ENCODE peak calls at places on chromosome 13, in four cellular contexts. E, Z, Q and B are unnamed samples.

GRCh38 chr13:24161010-24161775 is 673 bp downstream of the SPATA13 start:
- DNase-seq in E (peak; percentile 15), Z (peak; percentile 37), Q (no peak), B (no peak)

GRCh38 chr13:101970339-101970738 is 431.5 kb downstream of the FGF14 start:
- DNase-seq in E (no peak), Z (no peak), Q (no peak), B (no peak)

GRCh38 chr13:100173203-100173602 is 84.3 kb downstream of the PCCA start:
- DNase-seq in E (no peak), Z (no peak), Q (no peak), B (no peak)

GRCh38 chr13:50141660-50142010 is 126.4 kb downstream of the KCNRG start:
- DNase-seq in E (no peak), Z (no peak), Q (no peak), B (no peak)

GRCh38 chr13:63842102-63842501 is 2426.5 kb upstream of the PCDH20 start:
- DNase-seq in E (no peak), Z (no peak), Q (no peak), B (no peak)

GRCh38 chr13:93577105-93577504 is 350.5 kb downstream of the GPC6 start:
- DNase-seq in E (no peak), Z (no peak), Q (no peak), B (no peak)

GRCh38 chr13:98307392-98307743 is 130.3 kb upstream of the RNF113B start:
- DNase-seq in E (no peak), Z (no peak), Q (no peak), B (no peak)

GRCh38 chr13:34338102-34338501 is 520.2 kb downstream of the RFC3 start:
- DNase-seq in E (no peak), Z (no peak), Q (no peak), B (no peak)

GRCh38 chr13:103523853-103524252 is 457.6 kb upstream of the SLC10A2 start:
- DNase-seq in E (no peak), Z (no peak), Q (no peak), B (no peak)

GRCh38 chr13:93108111-93108581 is 118.5 kb upstream of the GPC6 start:
- DNase-seq in E (peak; percentile 53), Z (peak; percentile 20), Q (no peak), B (no peak)

GRCh38 chr13:98368019-98368418 is 190.9 kb upstream of the RNF113B start:
- DNase-seq in E (no peak), Z (peak; percentile 65), Q (no peak), B (no peak)

GRCh38 chr13:32378012-32378411 is 49.9 kb downstream of the N4BP2L1 start:
- DNase-seq in E (no peak), Z (peak; percentile 14), Q (no peak), B (no peak)

GRCh38 chr13:43357435-43358065 is 334.2 kb downstream of the DNAJC15 start:
- DNase-seq in E (no peak), Z (no peak), Q (no peak), B (no peak)

GRCh38 chr13:43354147-43354945 is 331.0 kb downstream of the DNAJC15 start:
- DNase-seq in E (no peak), Z (no peak), Q (no peak), B (no peak)

GRCh38 chr13:43359536-43359935 is 336.1 kb downstream of the DNAJC15 start:
- DNase-seq in E (no peak), Z (no peak), Q (no peak), B (no peak)

GRCh38 chr13:43356566-43356965 is 333.2 kb downstream of the DNAJC15 start:
- DNase-seq in E (no peak), Z (no peak), Q (no peak), B (no peak)

GRCh38 chr13:43355774-43356173 is 332.4 kb downstream of the DNAJC15 start:
- DNase-seq in E (no peak), Z (no peak), Q (no peak), B (no peak)
- TF ChIP-seq CTCF in E (no peak), Z (no peak), Q (no peak), B (no peak)

GRCh38 chr13:45626731-45627374 is 11.3 kb upstream of the ERICH6B start:
- DNase-seq in E (no peak), Z (no peak), Q (no peak), B (no peak)

GRCh38 chr13:45628094-45628493 is 12.6 kb upstream of the ERICH6B start:
- DNase-seq in E (no peak), Z (no peak), Q (no peak), B (no peak)

GRCh38 chr13:45621950-45622349 is 6.4 kb upstream of the ERICH6B start:
- DNase-seq in E (no peak), Z (no peak), Q (no peak), B (no peak)

GRCh38 chr13:45627656-45628055 is 12.1 kb upstream of the ERICH6B start:
- DNase-seq in E (no peak), Z (no peak), Q (no peak), B (no peak)

DNA sequence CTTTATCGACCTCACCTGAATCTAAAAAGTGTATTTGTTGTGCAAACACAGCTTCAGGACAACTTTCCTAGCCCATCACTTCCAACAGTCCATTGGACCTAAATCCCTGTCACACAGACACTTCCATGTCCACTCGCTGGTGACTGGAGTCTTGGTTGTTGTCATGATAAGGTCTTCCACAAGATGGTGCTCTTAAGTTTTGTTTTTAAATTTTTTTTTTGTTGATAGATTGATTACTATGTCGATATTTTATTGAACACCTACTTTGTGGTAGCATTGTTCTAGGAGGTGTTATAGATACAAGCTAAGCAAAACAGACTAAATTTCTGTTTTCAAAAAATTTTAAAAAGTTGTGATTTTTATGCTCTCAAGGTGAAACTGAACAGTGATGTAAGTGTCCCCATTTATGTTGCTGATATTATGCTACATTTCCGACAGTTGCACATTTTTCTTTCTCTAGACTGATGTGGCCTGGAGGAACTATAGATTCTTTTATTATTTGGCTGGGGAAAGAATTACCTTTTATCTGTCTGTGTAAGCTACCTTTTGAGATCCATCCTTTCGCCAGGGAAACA is 8.1 kb upstream of the ERICH6B start:
- DNase-seq in E (no peak), Z (peak; percentile 36), Q (no peak), B (no peak)
- TF ChIP-seq CTCF in E (peak; percentile 48), Z (peak; percentile 54), Q (no peak), B (peak; percentile 50)

GRCh38 chr13:83248751-83249150 is 633.5 kb downstream of the SLITRK1 start:
- DNase-seq in E (no peak), Z (no peak), Q (peak; percentile 71), B (no peak)
- TF ChIP-seq CTCF in E (no peak), Z (no peak), Q (no peak), B (no peak)

GRCh38 chr13:69524459-69525155 is 583.0 kb upstream of the ATXN8OS start:
- DNase-seq in E (no peak), Z (peak; percentile 9), Q (no peak), B (no peak)
- TF ChIP-seq CTCF in E (peak; percentile 39), Z (peak; percentile 21), Q (no peak), B (peak; percentile 71)

DNA sequence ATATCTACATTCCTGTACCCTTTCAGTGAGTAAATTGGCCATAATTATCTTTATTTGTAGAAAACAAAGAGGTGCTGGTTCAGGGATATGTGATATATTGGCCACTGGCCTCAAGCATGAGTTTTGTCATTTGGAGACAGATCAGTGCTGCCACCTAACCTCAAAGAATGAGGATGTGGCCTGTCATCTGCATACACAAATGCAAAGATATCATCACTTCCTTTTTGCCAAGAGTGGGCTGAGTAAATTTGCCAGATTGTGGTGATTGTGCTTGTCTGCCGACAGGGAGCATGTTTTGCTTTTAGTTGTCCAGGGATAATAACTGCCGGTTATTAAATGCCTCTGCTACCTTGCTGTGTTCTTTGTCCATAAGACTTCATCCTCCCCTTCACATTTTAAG is 44.2 kb downstream of the WASF3 start:
- DNase-seq in E (no peak), Z (peak; percentile 22), Q (no peak), B (no peak)
- TF ChIP-seq CTCF in E (no peak), Z (no peak), Q (no peak), B (no peak)

DNA sequence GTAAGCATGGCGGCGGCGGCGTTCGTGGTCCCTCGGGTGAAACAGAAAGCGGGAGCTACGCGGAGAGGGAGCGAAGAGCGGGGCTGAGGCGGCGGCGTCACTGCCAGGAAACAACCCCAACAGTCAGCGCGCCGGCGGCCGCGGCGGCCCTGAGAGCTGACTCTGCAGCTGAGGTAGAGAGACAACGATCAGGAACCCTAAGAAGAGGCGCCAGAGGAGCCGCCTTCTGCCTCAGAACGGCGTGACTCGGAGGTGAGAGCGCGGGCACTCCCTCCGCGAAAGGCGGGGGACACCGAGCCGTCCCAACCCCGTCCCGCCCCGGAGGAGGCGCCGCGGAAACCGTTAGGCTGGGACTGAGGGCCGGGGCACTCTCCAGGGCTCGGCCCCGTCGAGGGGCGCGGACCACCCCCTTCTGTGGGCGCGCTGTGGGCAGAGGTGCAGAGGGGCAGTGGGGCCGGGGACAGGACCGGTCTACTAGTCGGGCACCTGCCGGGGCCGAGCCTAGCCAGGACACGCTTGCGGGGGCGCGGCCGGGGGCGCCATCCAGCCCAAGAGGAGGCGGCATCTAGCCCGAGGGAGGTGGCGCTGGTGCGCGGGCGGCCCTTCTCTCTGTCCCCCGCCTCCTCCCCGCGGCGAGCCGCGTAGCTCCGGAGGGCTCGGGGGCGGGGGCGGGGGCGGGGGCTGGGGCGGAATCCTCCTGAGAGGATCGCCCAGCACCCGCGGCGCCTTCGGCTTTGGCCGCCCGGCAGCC is 389 bp downstream of the FNDC3A start:
- DNase-seq in E (peak; percentile 94), Z (peak; percentile 82), Q (peak; percentile 65), B (peak; percentile 83)
- TF ChIP-seq CTCF in E (no peak), Z (peak; percentile 9), Q (no peak), B (no peak)

DNA sequence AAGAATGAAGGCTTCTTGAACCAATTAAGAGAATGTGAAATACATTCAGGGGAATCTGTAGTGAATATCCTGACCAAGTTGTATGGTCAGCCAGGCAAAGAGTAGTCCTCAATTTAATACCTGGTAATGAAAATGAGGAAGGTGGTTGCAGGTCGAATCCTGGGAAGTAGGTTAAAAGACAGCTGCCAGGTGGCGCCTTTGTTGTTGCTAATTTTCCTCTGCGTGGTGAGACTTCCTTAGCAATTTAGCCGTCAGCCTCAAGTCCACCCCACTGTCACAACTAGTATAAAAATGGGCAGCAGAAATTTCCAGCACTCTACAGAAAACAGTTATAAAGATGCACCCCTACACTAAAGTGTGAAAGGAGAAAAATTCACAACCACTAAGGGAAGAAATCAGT is 235.7 kb downstream of the NHLRC3 start:
- DNase-seq in E (no peak), Z (peak; percentile 20), Q (no peak), B (no peak)
- TF ChIP-seq CTCF in E (no peak), Z (no peak), Q (no peak), B (no peak)

GRCh38 chr13:114022309-114022669 is 48.4 kb upstream of the C13orf46 start:
- DNase-seq in E (no peak), Z (no peak), Q (no peak), B (peak; percentile 12)

GRCh38 chr13:114023716-114024602 is 50.1 kb upstream of the C13orf46 start:
- DNase-seq in E (no peak), Z (no peak), Q (no peak), B (peak; percentile 7)

GRCh38 chr13:114022876-114023275 is 49.0 kb upstream of the C13orf46 start:
- DNase-seq in E (no peak), Z (no peak), Q (no peak), B (peak; percentile 9)

GRCh38 chr13:114020750-114021463 is 47.0 kb upstream of the C13orf46 start:
- DNase-seq in E (no peak), Z (no peak), Q (no peak), B (peak; percentile 6)

GRCh38 chr13:114021464-114022308 is 47.8 kb upstream of the C13orf46 start:
- DNase-seq in E (no peak), Z (no peak), Q (no peak), B (peak; percentile 8)
- TF ChIP-seq CTCF in E (no peak), Z (no peak), Q (no peak), B (no peak)

DNA sequence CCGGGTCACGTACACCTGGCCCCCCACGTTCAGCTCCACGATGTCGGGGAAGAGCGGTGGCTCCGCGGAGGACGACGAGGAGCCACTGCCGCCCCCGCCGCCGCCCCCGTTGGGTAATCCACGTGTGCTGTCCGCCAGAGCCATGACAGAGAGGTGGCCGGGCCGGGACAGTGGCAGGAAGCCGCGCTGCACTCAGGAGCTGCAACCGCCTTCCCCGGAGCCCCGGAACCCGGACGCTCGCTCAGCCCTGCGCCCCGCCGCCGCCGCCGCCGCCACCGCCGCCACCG is 257 bp downstream of the KCTD12 start:
- DNase-seq in E (no peak), Z (no peak), Q (no peak), B (no peak)
- TF ChIP-seq CTCF in E (no peak), Z (no peak), Q (no peak), B (no peak)